ENCODE peak calls at places on chromosomes 11 and 22, in nine cellular contexts. One of them, this sample, is unnamed. For H3K9me3, the result is how much of the 10 kb centered on the place peaks cover.

GRCh38 chr22:20583471-20583922 is 76.1 kb downstream of the MED15 start:
- DNase-seq in ovary: no peak
- DNase-seq in adrenal gland: peak
- DNase-seq in neural progenitor cell: peak
- DNase-seq in upper lobe of left lung: no peak
- DNase-seq in left ventricle myocardium inferior: peak
- DNase-seq in heart right ventricle: peak
- DNase-seq in SK-N-SH: no peak
- DNase-seq in WERI-Rb-1: peak
- DNase-seq in this sample: no peak

GRCh38 chr11:100923555-100923954 is 206.1 kb downstream of the PGR start:
- DNase-seq in adrenal gland: no peak
- DNase-seq in WERI-Rb-1: no peak
- DNase-seq in ovary: no peak
- DNase-seq in neural progenitor cell: no peak
- DNase-seq in SK-N-SH: no peak
- DNase-seq in heart right ventricle: no peak
- DNase-seq in left ventricle myocardium inferior: no peak
- DNase-seq in upper lobe of left lung: no peak
- DNase-seq in this sample: no peak

GRCh38 chr11:119608201-119608600 is 120.8 kb downstream of the NECTIN1 start:
- DNase-seq in adrenal gland: no peak
- DNase-seq in neural progenitor cell: no peak
- DNase-seq in ovary: no peak
- DNase-seq in upper lobe of left lung: no peak
- DNase-seq in heart right ventricle: no peak
- DNase-seq in WERI-Rb-1: no peak
- DNase-seq in SK-N-SH: no peak
- DNase-seq in left ventricle myocardium inferior: no peak
- DNase-seq in this sample: no peak

GRCh38 chr11:76186776-76187279 is 19.5 kb downstream of the WNT11 start:
- DNase-seq in left ventricle myocardium inferior: no peak
- DNase-seq in ovary: peak
- DNase-seq in WERI-Rb-1: no peak
- DNase-seq in adrenal gland: peak
- DNase-seq in upper lobe of left lung: no peak
- DNase-seq in heart right ventricle: no peak
- DNase-seq in neural progenitor cell: no peak
- DNase-seq in SK-N-SH: no peak
- DNase-seq in this sample: no peak

GRCh38 chr22:41929158-41929896 is 2.7 kb upstream of the TNFRSF13C start:
- DNase-seq in heart right ventricle: no peak
- DNase-seq in WERI-Rb-1: no peak
- DNase-seq in left ventricle myocardium inferior: no peak
- DNase-seq in SK-N-SH: no peak
- DNase-seq in ovary: no peak
- DNase-seq in upper lobe of left lung: no peak
- DNase-seq in adrenal gland: no peak
- DNase-seq in neural progenitor cell: no peak
- DNase-seq in this sample: no peak

GRCh38 chr22:35634981-35635540 is 13.2 kb upstream of the APOL6 start:
- DNase-seq in ovary: no peak
- DNase-seq in SK-N-SH: no peak
- DNase-seq in adrenal gland: no peak
- DNase-seq in heart right ventricle: no peak
- DNase-seq in neural progenitor cell: no peak
- DNase-seq in WERI-Rb-1: peak
- DNase-seq in left ventricle myocardium inferior: no peak
- DNase-seq in upper lobe of left lung: no peak
- DNase-seq in this sample: no peak

GRCh38 chr22:44462246-44463015 is 35.6 kb downstream of the RTL6 start:
- DNase-seq in upper lobe of left lung: no peak
- DNase-seq in WERI-Rb-1: no peak
- DNase-seq in left ventricle myocardium inferior: no peak
- DNase-seq in adrenal gland: no peak
- DNase-seq in heart right ventricle: no peak
- DNase-seq in SK-N-SH: no peak
- DNase-seq in ovary: peak
- DNase-seq in neural progenitor cell: no peak
- DNase-seq in this sample: no peak

GRCh38 chr11:1397862-1398505 is 8.2 kb downstream of the BRSK2 start:
- DNase-seq in WERI-Rb-1: no peak
- DNase-seq in SK-N-SH: no peak
- DNase-seq in heart right ventricle: peak
- DNase-seq in left ventricle myocardium inferior: no peak
- DNase-seq in neural progenitor cell: no peak
- DNase-seq in adrenal gland: no peak
- DNase-seq in upper lobe of left lung: no peak
- DNase-seq in ovary: no peak
- DNase-seq in this sample: no peak

GRCh38 chr22:47287516-47287915 is 525.1 kb downstream of the TBC1D22A start:
- DNase-seq in heart right ventricle: no peak
- DNase-seq in SK-N-SH: no peak
- DNase-seq in adrenal gland: no peak
- DNase-seq in neural progenitor cell: no peak
- DNase-seq in left ventricle myocardium inferior: no peak
- DNase-seq in ovary: no peak
- DNase-seq in upper lobe of left lung: no peak
- DNase-seq in WERI-Rb-1: no peak
- DNase-seq in this sample: no peak

GRCh38 chr22:47290706-47291430 is 528.4 kb downstream of the TBC1D22A start:
- DNase-seq in ovary: no peak
- DNase-seq in neural progenitor cell: no peak
- DNase-seq in heart right ventricle: no peak
- DNase-seq in upper lobe of left lung: peak
- DNase-seq in SK-N-SH: no peak
- DNase-seq in left ventricle myocardium inferior: no peak
- DNase-seq in WERI-Rb-1: peak
- DNase-seq in adrenal gland: no peak
- DNase-seq in this sample: no peak

GRCh38 chr22:47291565-47292495 is 529.4 kb downstream of the TBC1D22A start:
- DNase-seq in adrenal gland: no peak
- DNase-seq in neural progenitor cell: no peak
- DNase-seq in upper lobe of left lung: peak
- DNase-seq in ovary: no peak
- DNase-seq in SK-N-SH: no peak
- DNase-seq in left ventricle myocardium inferior: no peak
- DNase-seq in WERI-Rb-1: peak
- DNase-seq in heart right ventricle: no peak
- DNase-seq in this sample: no peak

GRCh38 chr22:47288640-47289039 is 526.2 kb downstream of the TBC1D22A start:
- DNase-seq in SK-N-SH: no peak
- DNase-seq in adrenal gland: no peak
- DNase-seq in left ventricle myocardium inferior: no peak
- DNase-seq in upper lobe of left lung: peak
- DNase-seq in WERI-Rb-1: no peak
- DNase-seq in ovary: no peak
- DNase-seq in heart right ventricle: no peak
- DNase-seq in neural progenitor cell: no peak
- DNase-seq in this sample: no peak

GRCh38 chr22:47289316-47289985 is 527.0 kb downstream of the TBC1D22A start:
- DNase-seq in upper lobe of left lung: peak
- DNase-seq in ovary: no peak
- DNase-seq in WERI-Rb-1: no peak
- DNase-seq in neural progenitor cell: no peak
- DNase-seq in adrenal gland: no peak
- DNase-seq in heart right ventricle: no peak
- DNase-seq in SK-N-SH: no peak
- DNase-seq in left ventricle myocardium inferior: no peak
- DNase-seq in this sample: no peak
- H3K9me3 ChIP-seq in upper lobe of left lung: under half
- H3K9me3 ChIP-seq in ovary: under half
- H3K9me3 ChIP-seq in WERI-Rb-1: under half
- H3K9me3 ChIP-seq in neural progenitor cell: under half
- H3K9me3 ChIP-seq in adrenal gland: under half
- H3K9me3 ChIP-seq in heart right ventricle: under half
- H3K9me3 ChIP-seq in SK-N-SH: under half
- H3K9me3 ChIP-seq in left ventricle myocardium inferior: under half
- H3K9me3 ChIP-seq in this sample: under half

DNA sequence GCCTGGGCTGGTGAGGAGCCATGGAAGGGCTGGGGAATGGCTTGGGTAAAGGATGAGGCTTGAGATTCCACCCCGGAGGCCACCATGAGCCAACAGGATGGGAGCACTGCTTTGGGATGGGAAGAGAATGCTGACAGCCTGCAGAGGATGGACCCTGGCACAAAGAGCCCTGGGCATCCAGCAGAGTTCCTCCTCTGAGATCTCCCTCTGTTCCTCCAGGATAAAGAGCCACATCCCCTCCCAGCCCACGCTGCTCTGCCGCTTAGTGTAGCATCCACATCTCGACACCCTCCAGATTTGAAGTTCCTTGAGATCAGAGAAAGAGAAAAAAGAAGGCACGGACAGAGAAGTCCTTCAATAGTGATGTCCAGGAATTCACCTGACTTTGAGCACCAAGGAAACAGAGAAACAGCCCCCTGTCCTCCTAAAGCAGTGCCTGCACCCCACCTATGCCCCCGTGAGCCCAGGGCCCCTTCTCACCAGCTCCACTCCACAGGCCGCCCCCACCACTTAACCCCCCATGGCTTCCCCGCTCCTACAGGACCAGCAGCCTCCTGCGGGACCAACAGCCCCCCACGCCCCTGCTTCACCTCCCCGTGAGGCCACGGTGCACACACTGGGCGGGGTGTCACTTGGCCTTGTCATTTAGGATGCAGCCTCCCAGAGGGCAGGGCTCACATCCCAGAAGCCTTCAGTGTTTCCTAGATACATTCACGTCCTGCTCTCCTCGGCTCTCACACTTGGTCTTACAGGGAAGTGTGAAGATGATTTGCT is 180.5 kb downstream of the SHANK2 start:
- DNase-seq in SK-N-SH: no peak
- DNase-seq in adrenal gland: no peak
- DNase-seq in ovary: no peak
- DNase-seq in neural progenitor cell: no peak
- DNase-seq in heart right ventricle: no peak
- DNase-seq in WERI-Rb-1: no peak
- DNase-seq in upper lobe of left lung: no peak
- DNase-seq in left ventricle myocardium inferior: no peak
- DNase-seq in this sample: no peak
- H3K9me3 ChIP-seq in SK-N-SH: under half
- H3K9me3 ChIP-seq in adrenal gland: under half
- H3K9me3 ChIP-seq in ovary: under half
- H3K9me3 ChIP-seq in neural progenitor cell: under half
- H3K9me3 ChIP-seq in heart right ventricle: under half
- H3K9me3 ChIP-seq in WERI-Rb-1: under half
- H3K9me3 ChIP-seq in upper lobe of left lung: under half
- H3K9me3 ChIP-seq in left ventricle myocardium inferior: under half
- H3K9me3 ChIP-seq in this sample: under half

GRCh38 chr11:72363112-72363511 is 71.2 kb downstream of the CLPB start:
- DNase-seq in left ventricle myocardium inferior: no peak
- DNase-seq in SK-N-SH: no peak
- DNase-seq in heart right ventricle: no peak
- DNase-seq in ovary: no peak
- DNase-seq in upper lobe of left lung: no peak
- DNase-seq in WERI-Rb-1: no peak
- DNase-seq in neural progenitor cell: no peak
- DNase-seq in adrenal gland: no peak
- DNase-seq in this sample: no peak

GRCh38 chr11:72353861-72354260 is 80.5 kb downstream of the CLPB start:
- DNase-seq in upper lobe of left lung: no peak
- DNase-seq in WERI-Rb-1: peak
- DNase-seq in SK-N-SH: no peak
- DNase-seq in adrenal gland: peak
- DNase-seq in neural progenitor cell: no peak
- DNase-seq in left ventricle myocardium inferior: no peak
- DNase-seq in heart right ventricle: no peak
- DNase-seq in ovary: no peak
- DNase-seq in this sample: no peak

GRCh38 chr11:72354356-72355115 is 79.8 kb downstream of the CLPB start:
- DNase-seq in neural progenitor cell: no peak
- DNase-seq in left ventricle myocardium inferior: no peak
- DNase-seq in SK-N-SH: no peak
- DNase-seq in ovary: no peak
- DNase-seq in heart right ventricle: no peak
- DNase-seq in WERI-Rb-1: no peak
- DNase-seq in upper lobe of left lung: no peak
- DNase-seq in adrenal gland: no peak
- DNase-seq in this sample: no peak

GRCh38 chr11:72361321-72361720 is 73.0 kb downstream of the CLPB start:
- DNase-seq in ovary: no peak
- DNase-seq in left ventricle myocardium inferior: no peak
- DNase-seq in neural progenitor cell: no peak
- DNase-seq in heart right ventricle: no peak
- DNase-seq in SK-N-SH: no peak
- DNase-seq in upper lobe of left lung: no peak
- DNase-seq in adrenal gland: no peak
- DNase-seq in WERI-Rb-1: no peak
- DNase-seq in this sample: no peak

DNA sequence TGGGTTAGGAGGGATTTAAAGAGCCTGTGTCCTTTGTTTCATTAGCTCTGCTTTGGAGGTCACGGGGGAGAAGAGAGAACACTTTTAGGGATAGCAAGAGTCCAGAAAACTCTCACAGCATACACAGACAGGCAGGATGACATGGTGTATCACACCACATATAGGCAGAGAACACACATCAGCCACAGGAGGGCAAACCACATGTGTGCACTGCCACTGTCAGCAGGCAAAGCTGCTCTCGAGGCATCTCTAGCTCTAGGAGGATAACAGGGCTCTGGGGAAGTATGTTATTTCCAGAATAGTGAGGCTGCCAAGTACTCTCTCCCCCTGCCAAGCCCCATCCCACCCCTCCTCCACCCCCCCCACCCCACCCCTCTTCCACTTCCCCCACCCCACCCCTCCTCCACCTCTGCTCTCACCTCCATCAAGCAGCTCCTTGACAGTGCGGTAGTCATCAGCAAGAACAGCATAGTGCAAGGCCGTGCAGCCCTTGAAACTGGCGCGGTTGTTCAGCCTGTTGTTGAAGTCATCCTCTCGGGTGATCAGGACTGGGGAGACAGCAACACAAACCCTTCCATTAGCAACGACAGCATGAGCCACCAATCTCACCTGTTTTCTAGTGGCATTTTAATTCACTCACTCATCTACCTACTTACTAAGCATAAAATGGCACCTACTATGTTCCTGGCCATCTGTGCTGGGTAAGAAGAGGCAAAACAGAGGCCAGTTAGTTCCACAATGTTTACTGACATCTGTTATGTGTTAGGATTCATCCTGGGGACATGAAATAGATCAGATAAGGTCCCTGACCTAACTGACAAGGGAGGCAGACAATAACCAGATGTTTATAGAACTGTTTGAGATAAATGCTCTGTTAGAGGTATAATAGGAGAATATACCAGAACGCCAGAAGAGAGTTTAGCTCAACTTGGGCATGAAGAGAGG is 75.6 kb downstream of the CLPB start:
- DNase-seq in upper lobe of left lung: no peak
- DNase-seq in adrenal gland: peak
- DNase-seq in ovary: no peak
- DNase-seq in neural progenitor cell: no peak
- DNase-seq in heart right ventricle: no peak
- DNase-seq in left ventricle myocardium inferior: no peak
- DNase-seq in SK-N-SH: peak
- DNase-seq in WERI-Rb-1: no peak
- DNase-seq in this sample: no peak
- H3K9me3 ChIP-seq in upper lobe of left lung: under half
- H3K9me3 ChIP-seq in adrenal gland: under half
- H3K9me3 ChIP-seq in ovary: under half
- H3K9me3 ChIP-seq in neural progenitor cell: under half
- H3K9me3 ChIP-seq in heart right ventricle: under half
- H3K9me3 ChIP-seq in left ventricle myocardium inferior: under half
- H3K9me3 ChIP-seq in SK-N-SH: under half
- H3K9me3 ChIP-seq in WERI-Rb-1: under half
- H3K9me3 ChIP-seq in this sample: under half

GRCh38 chr22:49101873-49102272 is 725.8 kb downstream of the BRD1 start:
- DNase-seq in heart right ventricle: no peak
- DNase-seq in left ventricle myocardium inferior: no peak
- DNase-seq in SK-N-SH: no peak
- DNase-seq in adrenal gland: no peak
- DNase-seq in neural progenitor cell: no peak
- DNase-seq in WERI-Rb-1: no peak
- DNase-seq in upper lobe of left lung: no peak
- DNase-seq in ovary: no peak
- DNase-seq in this sample: no peak

GRCh38 chr22:49102367-49102766 is 725.3 kb downstream of the BRD1 start:
- DNase-seq in SK-N-SH: no peak
- DNase-seq in heart right ventricle: no peak
- DNase-seq in neural progenitor cell: no peak
- DNase-seq in ovary: no peak
- DNase-seq in adrenal gland: no peak
- DNase-seq in WERI-Rb-1: no peak
- DNase-seq in left ventricle myocardium inferior: no peak
- DNase-seq in upper lobe of left lung: no peak
- DNase-seq in this sample: no peak

GRCh38 chr22:49106136-49106930 is 721.3 kb downstream of the BRD1 start:
- DNase-seq in adrenal gland: no peak
- DNase-seq in heart right ventricle: no peak
- DNase-seq in upper lobe of left lung: no peak
- DNase-seq in left ventricle myocardium inferior: no peak
- DNase-seq in neural progenitor cell: peak
- DNase-seq in SK-N-SH: no peak
- DNase-seq in ovary: no peak
- DNase-seq in WERI-Rb-1: no peak
- DNase-seq in this sample: no peak

GRCh38 chr22:49103314-49104052 is 724.2 kb downstream of the BRD1 start:
- DNase-seq in SK-N-SH: peak
- DNase-seq in heart right ventricle: no peak
- DNase-seq in ovary: no peak
- DNase-seq in left ventricle myocardium inferior: no peak
- DNase-seq in WERI-Rb-1: no peak
- DNase-seq in upper lobe of left lung: no peak
- DNase-seq in neural progenitor cell: peak
- DNase-seq in adrenal gland: no peak
- DNase-seq in this sample: no peak

DNA sequence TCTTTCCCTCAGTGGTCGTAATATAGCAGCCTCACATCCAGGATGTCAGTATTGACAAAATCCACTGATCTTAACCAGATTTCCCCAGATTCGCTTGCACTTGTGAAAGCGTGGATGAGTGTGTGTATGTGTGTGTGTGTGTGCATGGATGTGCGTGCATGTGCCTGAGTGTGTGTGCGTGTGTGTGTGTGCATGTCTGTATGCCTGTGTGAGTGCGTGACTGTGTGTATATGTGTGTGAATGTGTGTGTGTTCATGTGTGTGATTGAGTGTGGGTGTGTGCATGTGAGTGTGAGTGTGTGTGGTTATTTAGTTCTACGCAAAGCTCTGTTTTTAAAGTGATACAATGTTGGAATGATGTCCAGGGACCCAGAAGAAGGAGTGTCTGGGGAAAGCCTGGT is 723.2 kb downstream of the BRD1 start:
- DNase-seq in heart right ventricle: no peak
- DNase-seq in neural progenitor cell: no peak
- DNase-seq in WERI-Rb-1: no peak
- DNase-seq in SK-N-SH: no peak
- DNase-seq in upper lobe of left lung: no peak
- DNase-seq in adrenal gland: no peak
- DNase-seq in ovary: no peak
- DNase-seq in left ventricle myocardium inferior: no peak
- DNase-seq in this sample: no peak
- H3K9me3 ChIP-seq in heart right ventricle: under half
- H3K9me3 ChIP-seq in neural progenitor cell: under half
- H3K9me3 ChIP-seq in WERI-Rb-1: under half
- H3K9me3 ChIP-seq in SK-N-SH: under half
- H3K9me3 ChIP-seq in upper lobe of left lung: under half
- H3K9me3 ChIP-seq in adrenal gland: under half
- H3K9me3 ChIP-seq in ovary: under half
- H3K9me3 ChIP-seq in left ventricle myocardium inferior: under half
- H3K9me3 ChIP-seq in this sample: under half